ENCODE peak calls at places on chromosome 1, in eight cellular contexts. C, I, B, M, T, G, F and O are unnamed samples.

GRCh38 chr1:16236091-16236494 is 890 bp downstream of the CPLANE2 start:
- DNase-seq in G (peak; percentile 54), F (peak; percentile 87), C (peak; percentile 78), I (peak; percentile 65), T (peak; percentile 18), M (peak; percentile 51), B (no peak), O (peak; percentile 67)

GRCh38 chr1:14476170-14476955 is 122.1 kb upstream of the KAZN start:
- DNase-seq in G (no peak), C (no peak), B (no peak), M (no peak), I (no peak), F (no peak), T (peak; percentile 6), O (no peak)

GRCh38 chr1:18021242-18021641 is 86.4 kb upstream of the IGSF21 start:
- DNase-seq in T (no peak), G (no peak), B (no peak), F (no peak), C (no peak), I (no peak), M (no peak), O (no peak)

GRCh38 chr1:2980073-2980791 is 41.0 kb upstream of the ACTRT2 start:
- DNase-seq in M (peak; percentile 6), F (no peak), B (no peak), T (no peak), C (peak; percentile 24), I (no peak), G (no peak), O (peak; percentile 58)

GRCh38 chr1:21701401-21701800 is 32.2 kb upstream of the RAP1GAP start:
- DNase-seq in F (no peak), C (no peak), M (no peak), B (no peak), T (no peak), I (no peak), G (no peak), O (no peak)

GRCh38 chr1:15429701-15430149 is 8.5 kb upstream of the CTRC start:
- DNase-seq in F (peak; percentile 94), M (no peak), C (no peak), I (peak; percentile 53), G (no peak), T (peak; percentile 87), B (no peak), O (no peak)

GRCh38 chr1:225880636-225881035 is 1.5 kb downstream of the TMEM63A start:
- DNase-seq in M (no peak), T (no peak), B (no peak), C (no peak), F (no peak), G (no peak), I (no peak), O (no peak)

GRCh38 chr1:30029677-30030076 is 693.7 kb downstream of the MATN1 start:
- DNase-seq in B (no peak), F (no peak), G (no peak), M (no peak), T (no peak), I (no peak), C (no peak), O (no peak)

GRCh38 chr1:20074046-20074724 is 4.2 kb downstream of the PLA2G5 start:
- DNase-seq in C (no peak), F (no peak), T (no peak), B (no peak), G (no peak), M (no peak), I (no peak), O (peak; percentile 41)

GRCh38 chr1:154863702-154864174 is 6.3 kb downstream of the KCNN3 start:
- DNase-seq in I (peak; percentile 89), T (peak; percentile 75), F (peak; percentile 82), B (no peak), M (no peak), G (peak; percentile 42), C (peak; percentile 73), O (no peak)

GRCh38 chr1:194067772-194068171 is 881.4 kb upstream of the B3GALT2 start:
- DNase-seq in C (no peak), G (no peak), I (no peak), M (no peak), B (no peak), F (no peak), T (no peak), O (no peak)

GRCh38 chr1:9731561-9731960 is 80.0 kb downstream of the PIK3CD start:
- DNase-seq in F (no peak), M (no peak), C (no peak), I (no peak), T (no peak), G (no peak), B (no peak), O (no peak)

GRCh38 chr1:9729523-9729922 is 78.0 kb downstream of the PIK3CD start:
- DNase-seq in C (no peak), T (no peak), G (no peak), F (no peak), I (no peak), M (no peak), B (no peak), O (no peak)

GRCh38 chr1:9732123-9732971 is 80.8 kb downstream of the PIK3CD start:
- DNase-seq in F (no peak), B (no peak), G (no peak), M (no peak), T (no peak), I (peak; percentile 22), C (no peak), O (no peak)

GRCh38 chr1:9730096-9730901 is 78.8 kb downstream of the PIK3CD start:
- DNase-seq in F (peak; percentile 71), C (peak; percentile 71), T (no peak), G (no peak), B (no peak), I (no peak), M (peak; percentile 39), O (peak; percentile 72)

DNA sequence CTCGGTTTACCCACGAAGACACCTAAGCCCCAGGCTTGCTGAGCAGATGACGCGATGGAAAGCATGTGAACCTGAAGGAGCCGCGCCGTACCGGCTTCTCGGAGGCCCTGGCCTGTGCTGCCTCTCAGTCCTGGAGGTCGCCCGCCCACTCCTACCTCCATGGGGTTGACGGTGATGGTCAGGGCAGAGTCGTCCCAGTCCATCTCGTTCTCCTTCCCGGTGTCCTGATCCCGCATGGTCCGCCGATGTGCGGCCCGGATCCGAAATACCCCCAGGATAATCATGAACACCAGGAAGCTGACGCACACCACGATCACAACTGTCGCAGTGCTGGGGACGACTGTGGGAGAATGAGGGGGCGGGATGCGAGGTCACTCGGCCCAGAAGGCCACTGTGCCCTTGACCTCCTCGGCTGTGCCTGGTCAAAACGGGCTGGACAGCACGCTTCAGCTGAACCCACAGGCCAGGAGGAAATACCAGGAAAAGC is 79.6 kb downstream of the PIK3CD start:
- DNase-seq in F (no peak), T (no peak), C (no peak), B (no peak), G (no peak), I (no peak), M (no peak), O (no peak)
- TF ChIP-seq POLR2A in F (no peak), T (no peak), C (no peak), B (no peak), G (no peak), I (no peak), M (no peak), O (no peak)

DNA sequence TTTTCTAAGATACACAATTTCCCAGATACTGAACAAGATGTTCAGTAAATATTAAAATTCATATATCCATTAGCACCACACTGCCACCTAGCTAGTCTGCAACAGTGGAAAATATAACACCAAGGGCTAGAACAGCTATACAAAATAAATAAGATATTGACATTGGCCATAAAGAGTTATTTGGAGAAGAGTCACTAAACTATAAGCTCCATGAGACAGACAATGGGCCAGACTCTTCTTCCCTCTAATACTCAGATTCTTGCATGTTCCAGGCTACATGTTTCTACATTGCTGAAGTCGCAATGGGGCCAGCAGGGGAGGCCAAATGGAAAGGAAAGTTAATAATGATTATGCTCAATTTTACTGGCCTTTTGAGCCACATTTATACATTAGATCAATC is 21.5 kb downstream of the SPATA6 start:
- DNase-seq in I (no peak), M (no peak), F (no peak), T (no peak), C (no peak), G (no peak), B (no peak), O (no peak)
- TF ChIP-seq CTCF in I (no peak), M (no peak), F (peak; percentile 46), T (peak; percentile 14), C (no peak), G (peak; percentile 39), B (no peak), O (no peak)

DNA sequence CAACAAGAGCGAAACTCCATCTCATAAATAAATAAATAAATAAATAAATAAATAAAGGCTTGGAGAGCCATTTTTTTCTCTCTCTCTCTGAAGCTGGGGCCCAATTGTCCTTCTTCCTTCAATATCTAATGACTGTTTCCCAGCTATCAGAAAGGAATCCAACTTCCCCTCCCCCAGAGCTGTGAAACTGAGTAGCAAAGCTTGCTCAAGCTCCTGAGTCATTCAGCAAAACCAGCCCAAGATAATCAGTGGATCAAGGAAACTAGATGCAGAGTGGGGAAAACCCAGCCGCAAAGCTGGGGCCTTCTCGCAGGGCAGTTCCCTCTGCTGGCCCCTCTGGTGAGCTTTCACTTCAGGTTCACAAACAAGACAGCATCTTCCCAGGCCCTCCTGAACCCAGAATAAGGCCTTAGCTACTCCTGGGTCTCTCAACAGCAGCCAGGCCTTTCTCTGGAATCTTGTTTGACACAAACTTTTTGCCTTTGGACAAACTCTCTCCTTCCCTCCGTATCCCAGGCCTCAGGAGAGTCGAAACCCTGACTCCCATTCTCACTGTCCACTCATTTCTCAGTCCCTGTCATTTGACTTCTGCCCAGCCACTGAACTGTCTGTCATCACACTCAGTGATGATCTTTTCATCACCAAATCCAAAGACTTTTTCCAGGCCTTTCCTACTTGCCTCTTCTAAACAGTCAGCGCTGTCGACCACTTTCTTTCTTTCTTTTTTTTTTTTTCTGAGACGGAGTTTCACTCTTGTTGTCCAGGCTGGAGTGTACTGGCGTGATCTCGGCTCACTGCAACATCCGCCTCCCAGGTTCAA is 18.0 kb upstream of the PTP4A2 start:
- DNase-seq in B (peak; percentile 93), T (peak; percentile 100), G (peak; percentile 44), I (peak; percentile 94), F (peak; percentile 94), M (peak; percentile 86), C (peak; percentile 93), O (peak; percentile 93)
- H3K4me3 ChIP-seq in B (no peak overlapping the region), T (peak overlapping the region; percentile 3), G (no peak overlapping the region), I (no peak overlapping the region), F (no peak overlapping the region), M (no peak overlapping the region), C (no peak overlapping the region), O (no peak overlapping the region)

DNA sequence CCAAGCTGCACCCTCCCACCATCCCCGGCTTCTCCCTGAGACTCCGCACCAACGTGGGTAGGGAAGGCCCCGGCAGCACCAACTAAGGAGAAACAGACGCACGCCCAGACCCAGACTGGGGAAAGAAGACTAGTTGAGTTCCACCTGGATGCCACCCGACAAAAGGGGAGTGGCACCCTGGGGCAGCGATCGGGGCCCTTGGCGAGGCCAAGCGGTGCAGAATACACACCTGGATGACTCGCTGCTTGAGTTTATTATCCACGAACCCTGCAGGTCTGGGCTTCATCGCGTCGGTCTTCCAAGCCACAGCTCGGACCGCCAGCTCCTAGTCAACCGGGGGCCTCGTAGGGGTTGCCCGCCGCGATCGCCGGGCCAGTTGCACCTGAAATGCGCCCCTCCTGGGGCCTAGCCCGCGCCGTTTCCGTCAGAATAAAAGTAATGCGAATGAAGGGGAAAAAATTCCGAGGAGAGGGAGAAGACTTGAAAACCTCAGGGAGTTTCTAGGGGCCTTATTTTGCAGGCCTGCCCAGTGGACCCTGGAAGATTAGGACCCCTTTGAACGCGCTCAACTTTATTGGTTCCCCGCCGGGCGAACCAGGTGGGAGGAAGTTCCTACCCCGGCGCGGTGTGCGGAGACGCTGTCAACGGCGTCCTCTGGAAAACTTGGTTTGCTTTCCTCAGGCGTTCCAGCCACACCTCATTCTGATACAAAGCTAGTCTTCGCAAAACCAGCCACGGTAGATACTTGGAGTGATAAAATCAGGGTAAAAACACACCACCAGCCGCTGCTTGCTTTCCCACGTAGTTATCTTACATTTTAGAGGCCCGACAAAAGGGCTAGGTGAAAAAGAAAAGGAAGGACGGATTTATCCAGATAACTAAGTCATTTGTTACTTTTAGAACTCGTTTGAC is at the start of gene NVL:
- DNase-seq in T (peak; percentile 86), I (peak; percentile 93), F (peak; percentile 89), B (peak; percentile 81), M (peak; percentile 91), G (peak; percentile 86), C (peak; percentile 91), O (peak; percentile 87)
- TF ChIP-seq POLR2A in T (peak; percentile 58), I (peak; percentile 33), F (peak; percentile 63), B (peak; percentile 31), M (no peak), G (peak; percentile 15), C (no peak), O (peak; percentile 38)